ENCODE peak calls at places on chromosomes 13 and 19, in five cellular contexts. J, T, E, H and N are unnamed samples.

GRCh38 chr13:80259159-80259558 is 81.8 kb downstream of the SPRY2 start:
- DNase-seq in J (no peak), T (no peak), E (no peak), H (no peak), N (no peak)

GRCh38 chr19:49560358-49560900 is 19.9 kb downstream of the NOSIP start:
- DNase-seq in J (peak; percentile 39), T (peak; percentile 61), E (no peak), H (no peak), N (no peak)

GRCh38 chr19:18763674-18764590 is 27.2 kb downstream of the COMP start:
- DNase-seq in J (no peak), T (no peak), E (no peak), H (peak; percentile 98), N (no peak)

GRCh38 chr13:50244913-50245574 is 229.8 kb downstream of the KCNRG start:
- DNase-seq in J (no peak), T (no peak), E (no peak), H (peak; percentile 97), N (no peak)

GRCh38 chr13:57250472-57250871 is 83.5 kb downstream of the PRR20E start:
- DNase-seq in J (no peak), T (no peak), E (no peak), H (no peak), N (no peak)

GRCh38 chr13:63517376-63517775 is 2101.7 kb upstream of the PCDH20 start:
- DNase-seq in J (no peak), T (no peak), E (no peak), H (no peak), N (no peak)

GRCh38 chr19:19548915-19549537 is 11.0 kb downstream of the CILP2 start:
- DNase-seq in J (no peak), T (no peak), E (no peak), H (no peak), N (no peak)

GRCh38 chr13:40152145-40152544 is 496.7 kb downstream of the COG6 start:
- DNase-seq in J (no peak), T (no peak), E (no peak), H (peak; percentile 83), N (no peak)

GRCh38 chr13:113852536-113853517 is 11.0 kb downstream of the GAS6 start:
- DNase-seq in J (no peak), T (no peak), E (peak; percentile 16), H (no peak), N (peak; percentile 54)

GRCh38 chr13:88068975-88069374 is 397.8 kb downstream of the SLITRK5 start:
- DNase-seq in J (no peak), T (no peak), E (no peak), H (no peak), N (no peak)
- TF ChIP-seq CTCF in J (no peak), T (no peak), E (no peak), H (no peak), N (no peak)

GRCh38 chr19:52028027-52028779 is at the start of gene ZNF614:
- DNase-seq in J (peak; percentile 78), T (peak; percentile 73), E (peak; percentile 87), H (peak; percentile 88), N (peak; percentile 86)

GRCh38 chr19:52034051-52034728 is 6.0 kb upstream of the ZNF614 start:
- DNase-seq in J (no peak), T (no peak), E (no peak), H (no peak), N (no peak)

GRCh38 chr19:52028780-52029123 is 573 bp upstream of the ZNF614 start:
- DNase-seq in J (no peak), T (no peak), E (no peak), H (no peak), N (no peak)
- H3K9me3 ChIP-seq in J (peaks cover 65% of the 10 kb centered on the region), T (no peaks in the 10 kb centered on the region), E (peaks cover 22% of the 10 kb centered on the region), H (peaks cover 27% of the 10 kb centered on the region), N (peaks cover 13% of the 10 kb centered on the region)

DNA sequence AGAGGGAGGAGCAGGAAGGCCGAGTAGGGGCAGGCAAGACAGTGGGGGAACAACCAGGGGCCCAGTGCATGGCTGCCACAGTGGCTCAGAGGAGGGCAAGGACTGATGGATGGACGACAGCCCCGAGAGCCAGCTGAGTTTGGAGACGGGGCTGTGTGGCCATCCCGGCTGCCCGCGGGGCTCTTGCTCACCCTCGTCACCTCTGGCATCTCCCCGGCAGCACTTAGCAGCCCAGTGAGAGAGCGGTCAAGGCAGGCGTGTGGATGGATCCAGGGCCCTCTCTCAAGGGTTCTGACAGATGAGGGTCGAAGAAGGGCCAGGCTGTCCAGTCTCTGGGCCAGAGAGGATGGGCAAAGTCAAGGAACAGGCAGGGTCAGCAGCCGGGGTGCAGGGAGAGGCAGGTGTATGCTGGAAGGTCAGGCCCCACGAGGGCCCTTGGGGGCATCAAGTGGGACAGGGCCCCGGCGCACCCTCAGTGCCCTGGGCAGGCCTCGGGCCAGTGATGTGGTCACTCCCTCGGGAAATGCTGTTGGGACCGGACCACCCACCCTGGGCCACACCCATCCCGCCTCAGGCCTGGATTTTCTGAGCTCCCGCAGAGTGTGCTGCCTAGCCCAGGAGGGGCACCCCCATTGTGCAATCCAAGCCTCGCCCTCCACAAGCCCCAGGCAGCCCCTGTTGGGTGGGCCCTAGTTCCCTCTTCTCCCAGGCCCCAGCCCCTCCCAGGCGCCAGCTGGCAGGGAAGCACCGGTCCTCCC is 56.4 kb upstream of the TPM4 start:
- DNase-seq in J (no peak), T (no peak), E (no peak), H (no peak), N (no peak)
- TF ChIP-seq CTCF in J (no peak), T (no peak), E (no peak), H (no peak), N (no peak)

GRCh38 chr19:51480590-51480989 is 2.3 kb downstream of the CEACAM18 start:
- DNase-seq in J (no peak), T (no peak), E (no peak), H (no peak), N (no peak)

GRCh38 chr19:51490676-51491075 is 10.9 kb downstream of the SIGLEC12 start:
- DNase-seq in J (no peak), T (no peak), E (no peak), H (no peak), N (no peak)

GRCh38 chr19:51489113-51489512 is 10.8 kb downstream of the CEACAM18 start:
- DNase-seq in J (no peak), T (no peak), E (no peak), H (no peak), N (no peak)

GRCh38 chr19:51488491-51488890 is 10.2 kb downstream of the CEACAM18 start:
- DNase-seq in J (no peak), T (no peak), E (no peak), H (no peak), N (no peak)

DNA sequence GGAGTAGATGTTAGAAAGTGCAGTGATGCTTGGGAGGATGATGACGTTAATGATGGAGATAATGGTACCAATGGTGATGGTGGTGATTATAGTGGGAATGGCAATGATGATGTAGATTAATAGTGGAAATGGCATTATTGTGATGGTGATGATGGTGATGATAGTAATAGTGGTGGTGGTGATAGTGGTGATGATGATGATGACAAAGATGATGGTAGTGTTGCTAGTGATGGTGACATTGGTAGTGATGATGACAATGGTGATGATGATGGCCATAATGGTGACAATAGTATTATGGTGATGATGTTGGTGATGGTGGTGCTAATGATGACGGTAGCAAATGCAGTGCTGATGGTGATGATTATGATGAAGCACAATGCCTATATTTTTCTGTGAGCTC is 7.6 kb downstream of the CEACAM18 start:
- DNase-seq in J (no peak), T (no peak), E (no peak), H (no peak), N (no peak)
- H3K9me3 ChIP-seq in J (no peaks in the 10 kb centered on the region), T (no peaks in the 10 kb centered on the region), E (no peaks in the 10 kb centered on the region), H (no peaks in the 10 kb centered on the region), N (no peaks in the 10 kb centered on the region)

DNA sequence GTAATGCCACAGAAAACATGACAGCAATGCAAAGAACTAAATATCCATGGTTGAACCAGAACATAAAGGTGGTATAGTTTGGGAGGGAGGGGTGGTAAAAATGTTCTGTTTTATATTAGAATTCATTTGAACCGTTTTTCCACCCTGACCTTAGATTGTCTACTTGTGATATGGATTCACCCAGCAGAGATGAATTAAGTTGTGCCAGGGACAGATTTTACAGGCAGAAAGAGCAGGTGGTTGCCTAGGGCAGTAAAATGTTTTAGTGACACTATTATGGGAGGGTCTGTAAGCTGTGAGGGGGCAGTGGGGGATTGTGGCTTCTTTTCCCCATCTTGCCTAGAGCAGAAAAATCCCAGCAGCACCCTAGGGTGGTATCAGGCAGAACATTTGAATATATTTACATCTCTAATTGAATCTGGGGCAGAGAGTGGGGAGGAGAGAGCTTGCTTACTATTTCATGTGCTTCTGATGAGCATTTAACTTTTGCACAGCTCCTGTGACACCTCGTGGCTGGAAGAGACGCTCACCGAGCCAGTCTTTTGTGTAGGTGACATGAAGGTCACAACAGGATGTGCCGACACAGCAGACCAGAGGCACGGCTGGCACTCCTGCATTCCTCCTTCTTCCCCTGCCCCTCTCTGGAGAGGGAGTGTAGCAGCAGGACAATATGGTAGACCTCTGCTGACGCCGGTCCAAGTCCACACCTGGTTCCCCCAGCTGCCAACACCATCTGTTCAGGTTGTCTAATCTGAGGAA is 452.3 kb downstream of the IRS2 start:
- DNase-seq in J (no peak), T (no peak), E (no peak), H (no peak), N (no peak)
- TF ChIP-seq CTCF in J (no peak), T (no peak), E (no peak), H (no peak), N (no peak)

GRCh38 chr19:36750066-36750691 is 22.4 kb downstream of the ZNF850 start:
- DNase-seq in J (no peak), T (no peak), E (no peak), H (no peak), N (no peak)

GRCh38 chr19:36747750-36748149 is 24.9 kb downstream of the ZNF850 start:
- DNase-seq in J (no peak), T (no peak), E (no peak), H (no peak), N (no peak)

GRCh38 chr19:36748431-36749275 is 24.0 kb downstream of the ZNF850 start:
- DNase-seq in J (no peak), T (no peak), E (no peak), H (no peak), N (no peak)

DNA sequence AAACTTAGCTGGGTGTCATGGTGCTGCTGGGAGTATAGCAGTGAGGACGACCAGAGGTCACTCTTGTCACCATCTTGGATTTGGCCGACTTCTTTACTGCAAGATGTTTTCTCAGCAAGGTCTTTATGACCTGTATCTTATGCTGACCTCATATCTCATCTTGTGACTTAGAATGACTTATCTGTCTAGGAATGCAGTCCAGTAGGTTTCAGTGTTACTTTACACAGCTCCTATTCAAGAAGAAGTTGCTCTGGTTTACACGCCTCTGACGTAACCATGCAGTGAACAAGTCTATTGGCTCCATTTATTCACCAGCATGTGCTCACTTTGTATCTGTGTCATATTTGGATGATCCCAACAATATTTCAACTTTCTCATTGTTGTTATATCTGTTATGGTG is 26.7 kb downstream of the ZNF850 start:
- DNase-seq in J (no peak), T (no peak), E (no peak), H (peak; percentile 19), N (no peak)
- H3K9me3 ChIP-seq in J (peaks cover 100% of the 10 kb centered on the region), T (peaks cover 12% of the 10 kb centered on the region), E (peaks cover 96% of the 10 kb centered on the region), H (peaks cover 61% of the 10 kb centered on the region), N (peaks cover 100% of the 10 kb centered on the region)